ENCODE peak calls at places on chromosome 1, in four cellular contexts. B is B cell, P is HCT116, X is RWPE1. R is an unnamed sample.

GRCh38 chr1:230141002-230141648 is 74.1 kb downstream of the GALNT2 start:
- DNase-seq in B (no peak), P (no peak), X (no peak), R (no peak)

GRCh38 chr1:236027096-236027495 is 37.8 kb downstream of the NID1 start:
- DNase-seq in B (no peak), P (no peak), X (no peak), R (no peak)

GRCh38 chr1:226870323-226871046 is at the start of gene PSEN2:
- DNase-seq in B (peak; percentile 66), P (peak; percentile 26), X (peak; percentile 72), R (peak; percentile 85)

GRCh38 chr1:12539705-12540579 is 78.1 kb downstream of the DHRS3 start:
- DNase-seq in B (no peak), P (peak; percentile 83), X (peak; percentile 36), R (peak; percentile 78)

GRCh38 chr1:112957133-112957812 is 1.3 kb upstream of the SLC16A1 start:
- DNase-seq in B (peak; percentile 45), P (peak; percentile 75), X (peak; percentile 89), R (peak; percentile 3)

GRCh38 chr1:185376288-185376687 is 59.2 kb upstream of the IVNS1ABP start:
- DNase-seq in B (no peak), P (no peak), X (no peak), R (no peak)

GRCh38 chr1:117607471-117607870 is 1.6 kb downstream of the TENT5C start:
- DNase-seq in B (peak; percentile 54), P (no peak), X (no peak), R (no peak)

GRCh38 chr1:231020139-231020601 is 19.9 kb downstream of the FAM89A start:
- DNase-seq in B (no peak), P (no peak), X (peak; percentile 46), R (no peak)

GRCh38 chr1:208162903-208163302 is 81.3 kb downstream of the PLXNA2 start:
- DNase-seq in B (no peak), P (no peak), X (no peak), R (no peak)

GRCh38 chr1:24297187-24297851 is 21.8 kb upstream of the GRHL3 start:
- DNase-seq in B (no peak), P (no peak), X (no peak), R (no peak)
- TF ChIP-seq CTCF in B (no peak), P (no peak), X (no peak), R (no peak)

GRCh38 chr1:59619576-59619975 is 195.2 kb upstream of the HOOK1 start:
- DNase-seq in B (no peak), P (no peak), X (no peak), R (no peak)
- TF ChIP-seq CTCF in B (no peak), P (no peak), X (no peak), R (no peak)

GRCh38 chr1:29691499-29691898 is 455.2 kb downstream of the PTPRU start:
- DNase-seq in B (no peak), P (no peak), X (no peak), R (no peak)

GRCh38 chr1:29690156-29690555 is 453.8 kb downstream of the PTPRU start:
- DNase-seq in B (no peak), P (no peak), X (no peak), R (no peak)

GRCh38 chr1:29688477-29689365 is 452.4 kb downstream of the PTPRU start:
- DNase-seq in B (no peak), P (no peak), X (peak; percentile 27), R (no peak)

GRCh38 chr1:29687601-29688244 is 451.4 kb downstream of the PTPRU start:
- DNase-seq in B (no peak), P (no peak), X (no peak), R (no peak)

GRCh38 chr1:29689372-29690030 is 453.2 kb downstream of the PTPRU start:
- DNase-seq in B (no peak), P (no peak), X (no peak), R (no peak)
- TF ChIP-seq CTCF in B (no peak), P (peak; percentile 33), X (no peak), R (no peak)

GRCh38 chr1:151976015-151976343 is 17.7 kb downstream of the S100A10 start:
- DNase-seq in B (no peak), P (no peak), X (no peak), R (no peak)

GRCh38 chr1:151977662-151978230 is 15.9 kb downstream of the S100A10 start:
- DNase-seq in B (no peak), P (no peak), X (no peak), R (no peak)

GRCh38 chr1:151978910-151979309 is 14.7 kb downstream of the S100A10 start:
- DNase-seq in B (no peak), P (no peak), X (no peak), R (no peak)

GRCh38 chr1:151975311-151976014 is 18.2 kb downstream of the S100A10 start:
- DNase-seq in B (no peak), P (no peak), X (no peak), R (no peak)

GRCh38 chr1:151976868-151977267 is 16.8 kb downstream of the S100A10 start:
- DNase-seq in B (no peak), P (no peak), X (no peak), R (peak; percentile 55)
- TF ChIP-seq CTCF in B (no peak), P (no peak), X (no peak), R (no peak)